ENCODE peak calls at places on chromosome 9, in ten cellular contexts. Q, P, C, E, T, K, V, A, Z and G are unnamed samples.

GRCh38 chr9:76876098-76876497 is 29.8 kb downstream of the PRUNE2 start:
- DNase-seq in T (no peak), A (no peak), V (no peak), Z (peak; percentile 71), E (no peak), C (no peak), P (no peak), K (peak; percentile 70), Q (no peak), G (no peak)

GRCh38 chr9:114953917-114954316 is 23.5 kb upstream of the TNFSF8 start:
- DNase-seq in C (peak; percentile 34), K (peak; percentile 91), V (peak; percentile 74), P (no peak), E (no peak), Z (peak; percentile 93), Q (peak; percentile 71), T (no peak), A (no peak), G (peak; percentile 67)

GRCh38 chr9:65420771-65421170 is 135.8 kb upstream of the FOXD4L5 start:
- DNase-seq in K (no peak), V (no peak), Q (no peak), P (no peak), E (no peak), T (no peak), A (no peak), Z (no peak), C (no peak), G (no peak)

GRCh38 chr9:5843450-5844249 is 10.7 kb upstream of the ERMP1 start:
- DNase-seq in Q (no peak), T (no peak), P (peak; percentile 57), V (no peak), C (no peak), A (no peak), K (peak; percentile 48), Z (peak; percentile 66), E (no peak), G (no peak)

GRCh38 chr9:20409321-20410092 is 212.8 kb downstream of the MLLT3 start:
- DNase-seq in Z (no peak), C (no peak), Q (no peak), K (no peak), V (no peak), A (no peak), T (no peak), P (no peak), E (no peak), G (no peak)

GRCh38 chr9:134320916-134321570 is 5.2 kb upstream of the RXRA start:
- DNase-seq in T (peak; percentile 64), P (no peak), V (no peak), Q (no peak), K (no peak), E (peak; percentile 55), C (peak; percentile 45), Z (peak; percentile 39), A (no peak), G (no peak)

GRCh38 chr9:19748278-19749126 is 40.3 kb downstream of the SLC24A2 start:
- DNase-seq in Q (no peak), T (no peak), K (no peak), P (no peak), E (no peak), A (no peak), Z (no peak), V (peak; percentile 48), C (no peak), G (no peak)

GRCh38 chr9:34333836-34334235 is 4.5 kb downstream of the NUDT2 start:
- DNase-seq in P (no peak), A (no peak), K (no peak), C (no peak), V (no peak), Z (no peak), T (no peak), E (no peak), Q (no peak), G (no peak)

GRCh38 chr9:27625751-27626628 is 52.7 kb upstream of the C9orf72 start:
- DNase-seq in Z (no peak), T (no peak), A (no peak), K (no peak), P (no peak), E (no peak), Q (no peak), C (no peak), V (peak; percentile 78), G (no peak)

GRCh38 chr9:69743930-69744329 is 15.9 kb downstream of the PTAR1 start:
- DNase-seq in V (no peak), T (no peak), Q (no peak), Z (no peak), P (no peak), C (no peak), K (no peak), A (no peak), E (no peak), G (no peak)

GRCh38 chr9:132637351-132637750 is 32.4 kb downstream of the DDX31 start:
- DNase-seq in C (no peak), Z (no peak), V (no peak), T (no peak), Q (no peak), A (no peak), E (no peak), P (no peak), K (no peak), G (no peak)

GRCh38 chr9:137409515-137409914 is 13.4 kb downstream of the EXD3 start:
- DNase-seq in K (no peak), P (no peak), T (no peak), Q (no peak), Z (no peak), C (no peak), A (no peak), E (no peak), V (no peak), G (no peak)
- H3K4me3 ChIP-seq in K (no peak overlapping the region), P (no peak overlapping the region), T (no peak overlapping the region), Q (no peak overlapping the region), Z (no peak overlapping the region), C (no peak overlapping the region), A (no peak overlapping the region), E (no peak overlapping the region), V (no peak overlapping the region), G (no peak overlapping the region)

GRCh38 chr9:116157436-116158138 is 4.0 kb downstream of the PAPPA start:
- DNase-seq in K (peak; percentile 69), V (no peak), E (no peak), P (peak; percentile 65), C (no peak), A (peak; percentile 75), T (peak; percentile 58), Q (no peak), Z (peak; percentile 80), G (no peak)
- H3K4me3 ChIP-seq in K (peak overlapping the region; percentile 88), V (no peak overlapping the region), E (no peak overlapping the region), P (peak overlapping the region; percentile 87), C (no peak overlapping the region), A (no peak overlapping the region), T (peak overlapping the region; percentile 27), Q (no peak overlapping the region), Z (peak overlapping the region; percentile 80), G (peak overlapping the region; percentile 74)

GRCh38 chr9:95460627-95461164 is 56.1 kb downstream of the PTCH1 start:
- DNase-seq in T (peak; percentile 74), V (no peak), Z (peak; percentile 66), Q (no peak), A (no peak), K (no peak), P (no peak), E (no peak), C (no peak), G (no peak)

GRCh38 chr9:95462419-95463121 is 54.2 kb downstream of the PTCH1 start:
- DNase-seq in Q (peak; percentile 57), Z (peak; percentile 95), C (peak; percentile 75), T (peak; percentile 85), V (peak; percentile 69), E (no peak), A (peak; percentile 82), P (no peak), K (peak; percentile 76), G (peak; percentile 86)

GRCh38 chr9:95461448-95462381 is 55.1 kb downstream of the PTCH1 start:
- DNase-seq in Z (no peak), T (no peak), C (no peak), V (no peak), P (no peak), A (no peak), Q (no peak), K (no peak), E (no peak), G (no peak)

GRCh38 chr9:95465115-95465514 is 51.7 kb downstream of the PTCH1 start:
- DNase-seq in Q (no peak), K (no peak), C (no peak), A (no peak), E (no peak), V (no peak), Z (no peak), T (no peak), P (no peak), G (no peak)

GRCh38 chr9:95463145-95464060 is 53.4 kb downstream of the PTCH1 start:
- DNase-seq in E (no peak), K (no peak), A (no peak), V (no peak), T (no peak), Q (no peak), P (no peak), Z (no peak), C (no peak), G (no peak)
- H3K4me3 ChIP-seq in E (no peak overlapping the region), K (peak overlapping the region; percentile 56), A (no peak overlapping the region), V (peak overlapping the region; percentile 34), T (peak overlapping the region; percentile 11), Q (no peak overlapping the region), P (no peak overlapping the region), Z (peak overlapping the region; percentile 28), C (peak overlapping the region; percentile 26), G (peak overlapping the region; percentile 40)

GRCh38 chr9:136900988-136901515 is 14.7 kb downstream of the TRAF2 start:
- DNase-seq in E (no peak), Q (no peak), A (no peak), C (no peak), K (no peak), V (peak; percentile 70), Z (no peak), P (no peak), T (no peak), G (no peak)

GRCh38 chr9:136901516-136902258 is 15.4 kb downstream of the TRAF2 start:
- DNase-seq in P (peak; percentile 97), E (no peak), T (no peak), C (peak; percentile 41), V (peak; percentile 92), Q (peak; percentile 35), Z (peak; percentile 33), K (peak; percentile 14), A (no peak), G (no peak)

GRCh38 chr9:136900556-136900955 is 14.2 kb downstream of the TRAF2 start:
- DNase-seq in Q (no peak), Z (no peak), A (no peak), V (no peak), K (no peak), P (no peak), T (no peak), C (no peak), E (no peak), G (no peak)

GRCh38 chr9:136903041-136903554 is 16.8 kb downstream of the TRAF2 start:
- DNase-seq in Z (no peak), V (no peak), T (no peak), A (no peak), K (no peak), E (no peak), P (peak; percentile 49), C (peak; percentile 70), Q (no peak), G (no peak)

DNA sequence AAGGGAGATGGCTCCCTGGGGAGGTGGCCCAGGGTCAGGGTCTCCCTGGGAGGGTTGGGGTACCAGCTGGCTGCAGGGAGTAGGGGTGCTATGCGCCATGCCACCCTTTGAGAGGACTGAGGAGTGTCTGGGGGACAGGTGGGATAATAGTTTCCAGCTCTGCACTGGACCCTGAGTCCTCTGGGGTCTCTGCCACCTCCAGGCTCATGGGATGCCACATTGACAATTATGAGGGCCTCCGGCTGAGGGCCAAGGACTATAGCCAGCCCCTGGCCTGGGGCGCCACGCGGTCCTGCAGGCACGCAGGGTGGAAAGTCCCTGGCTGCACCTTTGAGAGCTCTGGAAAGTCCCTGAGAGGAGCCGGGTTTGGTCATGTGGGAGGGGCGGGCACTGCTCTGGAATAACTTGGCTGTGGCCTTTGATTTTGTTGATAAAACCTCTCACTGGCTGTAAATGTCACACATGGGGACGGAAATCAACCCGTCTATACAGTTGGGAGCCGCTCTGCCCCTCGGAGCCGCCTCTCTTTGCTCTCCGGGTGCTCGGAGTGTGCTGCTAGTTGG is 16.0 kb downstream of the TRAF2 start:
- DNase-seq in V (peak; percentile 90), T (peak; percentile 78), Z (peak; percentile 18), A (no peak), P (peak; percentile 97), E (peak; percentile 91), K (peak; percentile 75), C (peak; percentile 78), Q (peak; percentile 93), G (no peak)
- H3K4me3 ChIP-seq in V (no peak overlapping the region), T (no peak overlapping the region), Z (no peak overlapping the region), A (no peak overlapping the region), P (peak overlapping the region; percentile 21), E (no peak overlapping the region), K (peak overlapping the region; percentile 39), C (no peak overlapping the region), Q (no peak overlapping the region), G (no peak overlapping the region)